ENCODE peak calls at places on chromosome 2, in six cellular contexts. V, K, N, U, J and G are unnamed samples. For H3K27me3 and H3K9me3, the result is how much of the 10 kb centered on the place peaks cover.

GRCh38 chr2:232477751-232478510 is 9.7 kb downstream of the ECEL1 start:
- DNase-seq in V (no peak), K (no peak), N (peak), U (no peak), J (no peak), G (no peak)

GRCh38 chr2:189559579-189560272 is 20.9 kb downstream of the SLC40A1 start:
- DNase-seq in V (no peak), K (no peak), N (no peak), U (no peak), J (no peak), G (no peak)

GRCh38 chr2:218389333-218390150 is 7.5 kb downstream of the SLC11A1 start:
- DNase-seq in V (no peak), K (no peak), N (no peak), U (no peak), J (peak), G (no peak)

GRCh38 chr2:70087703-70088507 is 628 bp downstream of the PCBP1 start:
- DNase-seq in V (peak), K (peak), N (peak), U (peak), J (peak), G (peak)

GRCh38 chr2:234142530-234142929 is 92.0 kb downstream of the SPP2 start:
- DNase-seq in V (no peak), K (no peak), N (no peak), U (no peak), J (no peak), G (no peak)

GRCh38 chr2:205675861-205676516 is 6.3 kb upstream of the NRP2 start:
- DNase-seq in V (no peak), K (peak), N (no peak), U (no peak), J (peak), G (no peak)

GRCh38 chr2:58089081-58089480 is 42.5 kb downstream of the VRK2 start:
- DNase-seq in V (no peak), K (no peak), N (no peak), U (no peak), J (no peak), G (no peak)

GRCh38 chr2:237669628-237670351 is 42.4 kb downstream of the LRRFIP1 start:
- DNase-seq in V (no peak), K (no peak), N (peak), U (peak), J (peak), G (peak)

GRCh38 chr2:115083216-115083615 is 640.8 kb downstream of the DPP10 start:
- DNase-seq in V (no peak), K (peak), N (no peak), U (no peak), J (no peak), G (peak)

GRCh38 chr2:191150451-191151314 is at the start of gene STAT4:
- DNase-seq in V (no peak), K (peak), N (peak), U (peak), J (no peak), G (peak)

GRCh38 chr2:178506101-178506500 is 25.8 kb downstream of the PLEKHA3 start:
- DNase-seq in V (no peak), K (no peak), N (no peak), U (no peak), J (no peak), G (no peak)

GRCh38 chr2:147904051-147904450 is 59.2 kb downstream of the ACVR2A start:
- DNase-seq in V (no peak), K (no peak), N (no peak), U (no peak), J (no peak), G (no peak)

GRCh38 chr2:55232863-55233657 is 572 bp downstream of the RPS27A start:
- DNase-seq in V (peak), K (peak), N (peak), U (peak), J (no peak), G (peak)

GRCh38 chr2:19488009-19488691 is 129.7 kb upstream of the OSR1 start:
- DNase-seq in V (no peak), K (no peak), N (no peak), U (no peak), J (peak), G (peak)

GRCh38 chr2:192194065-192194865 is 468 bp downstream of the TMEFF2 start:
- DNase-seq in V (no peak), K (no peak), N (peak), U (peak), J (no peak), G (no peak)

GRCh38 chr2:192195548-192196418 is 1.1 kb upstream of the TMEFF2 start:
- DNase-seq in V (no peak), K (peak), N (peak), U (peak), J (no peak), G (peak)

GRCh38 chr2:192196451-192197194 is 1.9 kb upstream of the TMEFF2 start:
- DNase-seq in V (no peak), K (peak), N (no peak), U (no peak), J (no peak), G (no peak)

GRCh38 chr2:192197387-192197786 is 2.7 kb upstream of the TMEFF2 start:
- DNase-seq in V (no peak), K (no peak), N (no peak), U (no peak), J (no peak), G (no peak)

DNA sequence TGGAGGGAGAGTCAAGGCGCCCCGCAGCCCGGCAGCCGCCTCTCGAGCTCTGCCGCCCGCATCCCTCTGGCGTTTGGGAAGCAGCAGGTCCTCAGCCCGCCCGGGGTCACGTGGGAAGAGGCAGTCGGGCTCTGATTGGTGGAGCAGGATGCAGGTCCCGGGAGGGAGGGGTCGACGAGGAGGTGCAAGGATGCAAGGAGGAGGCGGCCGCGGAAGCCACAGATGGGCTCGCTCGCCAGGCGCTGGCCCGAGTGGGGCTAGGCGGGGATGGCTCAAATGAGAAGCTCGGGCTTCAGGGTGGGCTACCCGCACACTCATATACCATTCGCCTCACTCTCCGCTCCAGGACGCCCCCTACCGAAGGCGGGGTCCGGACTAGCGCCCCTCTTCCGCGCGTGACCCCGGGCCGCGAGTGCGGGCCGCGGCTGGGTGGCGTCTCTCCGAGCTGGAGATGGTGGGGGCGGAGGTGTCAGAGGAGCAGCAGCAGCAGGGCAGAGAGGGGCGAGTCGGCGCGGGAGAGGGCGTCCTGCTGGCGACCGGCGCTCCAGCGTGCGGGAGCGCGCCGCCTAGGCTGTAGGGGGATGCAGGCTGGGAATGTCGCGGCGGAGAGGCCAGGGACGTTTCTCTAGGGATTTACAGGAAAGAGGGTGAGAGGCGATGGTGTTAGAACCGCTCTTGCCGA is at the start of gene TMEFF2:
- DNase-seq in V (peak), K (peak), N (peak), U (peak), J (peak), G (peak)
- H3K27me3 ChIP-seq in V (under half), K (half or more), N (half or more), U (under half), J (under half), G (under half)

GRCh38 chr2:174878537-174879147 is 114.4 kb upstream of the CHRNA1 start:
- DNase-seq in V (no peak), K (peak), N (no peak), U (no peak), J (no peak), G (peak)
- H3K4me3 ChIP-seq in V (no peak), K (no peak), N (peak), U (no peak), J (no peak), G (peak)

GRCh38 chr2:163997466-163997865 is 261.7 kb upstream of the FIGN start:
- DNase-seq in V (no peak), K (no peak), N (no peak), U (no peak), J (no peak), G (no peak)

GRCh38 chr2:164000171-164000570 is 264.4 kb upstream of the FIGN start:
- DNase-seq in V (no peak), K (no peak), N (no peak), U (no peak), J (no peak), G (peak)
- H3K9me3 ChIP-seq in V (under half), K (under half), N (under half), U (under half), J (under half), G (under half)

DNA sequence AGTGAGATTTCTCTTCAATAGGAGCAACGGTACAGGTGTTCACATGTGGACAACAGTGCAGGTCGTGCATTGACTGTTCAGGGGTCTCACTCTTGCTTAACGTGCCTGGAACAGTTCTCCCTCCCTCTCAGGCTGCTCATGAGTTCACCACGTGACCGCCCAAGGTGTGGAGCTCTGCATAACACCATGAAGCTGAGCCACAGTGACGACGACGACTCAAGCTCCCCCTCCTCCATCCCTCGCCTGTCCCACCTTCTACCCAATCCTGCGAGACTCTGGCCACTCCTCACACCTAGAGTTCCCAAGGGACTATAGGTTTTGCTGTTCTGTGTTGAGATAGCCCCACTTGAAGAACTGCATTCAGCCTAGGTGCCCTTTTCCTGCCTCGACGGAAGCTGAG is 42.8 kb downstream of the STK25 start:
- DNase-seq in V (no peak), K (no peak), N (no peak), U (no peak), J (no peak), G (no peak)
- H3K27me3 ChIP-seq in V (under half), K (under half), N (under half), U (under half), J (under half), G (under half)

DNA sequence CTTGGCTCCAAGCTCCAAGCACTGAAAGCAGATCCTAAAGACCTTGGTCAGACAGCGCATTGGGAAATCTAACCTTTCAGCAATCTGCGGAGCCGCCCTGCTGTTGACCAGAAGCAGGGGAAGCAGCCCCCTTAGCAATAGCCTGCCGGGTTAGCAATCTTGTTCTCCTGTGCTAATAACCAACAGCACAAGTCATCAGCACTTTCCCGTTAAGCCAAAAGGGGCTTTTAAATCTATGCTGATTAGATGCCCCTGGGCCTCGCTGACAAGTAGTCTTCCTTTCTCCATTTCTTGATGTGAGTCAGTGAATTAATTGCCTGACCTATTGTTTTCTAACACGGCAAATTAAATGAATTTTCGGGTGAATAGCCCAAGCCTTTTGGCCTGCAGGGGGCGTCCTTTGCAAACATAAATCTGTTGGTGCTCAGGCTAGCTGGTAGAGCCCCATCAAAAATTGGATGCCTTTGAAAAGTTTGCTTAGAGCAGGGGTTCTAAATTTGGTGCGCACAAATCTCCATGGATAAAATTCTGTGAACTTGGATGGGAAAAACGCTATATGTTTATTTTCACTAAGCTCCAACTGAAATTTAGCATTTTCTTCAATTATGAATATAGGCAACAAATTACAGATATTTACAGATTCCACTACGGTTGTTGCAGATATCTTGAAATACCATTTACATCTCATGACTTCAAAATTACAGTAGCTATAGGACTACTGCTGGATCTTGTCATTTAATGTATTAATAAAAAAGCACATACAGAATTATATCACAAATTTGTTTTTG is 24.7 kb downstream of the MAIP1 start:
- DNase-seq in V (peak), K (peak), N (peak), U (peak), J (peak), G (peak)
- H3K4me3 ChIP-seq in V (no peak), K (peak), N (no peak), U (peak), J (peak), G (no peak)

DNA sequence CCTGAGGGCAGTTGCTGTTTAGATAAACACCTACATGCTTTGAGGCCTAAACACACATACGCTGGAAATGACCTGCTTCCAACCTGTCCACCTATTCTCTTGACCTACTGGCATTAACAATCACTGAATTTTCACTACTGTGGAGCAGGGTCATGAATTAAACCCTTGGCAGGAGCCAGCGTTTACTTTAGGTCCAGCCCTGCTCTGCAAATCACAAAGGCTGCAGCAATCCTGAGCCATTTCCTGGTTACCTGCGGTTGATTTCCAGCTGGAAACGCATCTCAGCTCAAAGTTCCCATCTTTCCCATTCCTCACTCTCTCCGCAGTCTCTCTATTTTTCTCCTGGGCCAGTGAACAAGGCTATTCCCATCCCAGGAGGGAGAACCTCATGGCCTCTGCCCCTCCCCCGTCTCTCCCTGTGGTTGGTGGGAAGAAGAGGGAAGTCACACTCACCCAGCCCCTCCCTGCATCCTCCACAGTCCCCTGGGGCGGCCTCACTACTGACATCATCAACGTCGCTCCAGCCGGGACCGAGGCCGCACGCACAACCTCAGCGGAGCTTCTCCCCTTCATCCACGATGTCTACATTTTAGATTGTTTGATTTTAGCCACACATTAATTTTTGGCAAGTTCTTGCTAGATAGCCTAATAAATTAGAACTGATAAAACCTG is 84.5 kb upstream of the SNTG2 start:
- DNase-seq in V (peak), K (peak), N (peak), U (no peak), J (no peak), G (no peak)
- H3K9me3 ChIP-seq in V (under half), K (under half), N (under half), U (under half), J (under half), G (under half)

DNA sequence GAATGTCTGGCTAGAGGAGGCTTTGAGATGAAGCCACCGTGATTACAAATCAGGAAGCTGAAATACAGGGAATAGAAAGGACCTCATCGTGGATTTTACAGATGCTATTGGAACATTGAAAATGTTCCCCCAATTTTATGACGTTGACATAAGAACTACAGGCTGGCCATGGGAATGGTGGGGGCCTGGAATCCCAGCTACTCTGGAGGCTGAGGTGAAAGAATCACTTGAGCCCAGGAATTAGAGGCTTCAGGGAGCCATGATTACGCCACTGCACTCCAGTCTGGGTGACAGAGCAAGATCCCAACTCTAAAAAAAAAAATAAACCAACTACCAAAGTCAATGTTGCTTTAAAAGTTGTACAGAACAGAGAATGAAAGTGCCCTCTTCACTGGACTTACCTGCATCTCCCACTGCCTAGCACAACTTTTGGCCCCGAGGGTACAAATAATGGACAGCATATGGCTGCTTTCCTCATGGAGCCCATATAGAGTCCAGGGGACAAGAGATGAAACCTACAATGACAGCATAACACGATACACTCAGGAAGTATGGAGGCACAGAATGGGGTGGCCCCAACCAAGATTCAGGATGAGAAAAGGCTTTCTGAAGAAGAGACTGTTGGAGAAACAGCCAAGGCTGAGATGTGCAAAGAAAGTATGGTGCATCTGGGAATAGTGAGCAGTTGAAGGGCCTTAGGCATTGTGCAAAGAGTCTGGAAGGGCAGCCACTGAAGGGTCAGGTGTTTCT is 254.8 kb downstream of the MYCN start:
- DNase-seq in V (no peak), K (no peak), N (no peak), U (no peak), J (no peak), G (no peak)
- H3K27me3 ChIP-seq in V (under half), K (under half), N (under half), U (under half), J (under half), G (under half)

GRCh38 chr2:213015387-213016165 is 135.8 kb downstream of the IKZF2 start:
- DNase-seq in V (no peak), K (no peak), N (no peak), U (no peak), J (no peak), G (no peak)
- H3K4me3 ChIP-seq in V (no peak), K (no peak), N (no peak), U (no peak), J (no peak), G (no peak)

GRCh38 chr2:8953525-8953924 is 50.0 kb downstream of the MBOAT2 start:
- DNase-seq in V (no peak), K (no peak), N (no peak), U (no peak), J (no peak), G (no peak)
- H3K9me3 ChIP-seq in V (under half), K (under half), N (under half), U (under half), J (under half), G (under half)

DNA sequence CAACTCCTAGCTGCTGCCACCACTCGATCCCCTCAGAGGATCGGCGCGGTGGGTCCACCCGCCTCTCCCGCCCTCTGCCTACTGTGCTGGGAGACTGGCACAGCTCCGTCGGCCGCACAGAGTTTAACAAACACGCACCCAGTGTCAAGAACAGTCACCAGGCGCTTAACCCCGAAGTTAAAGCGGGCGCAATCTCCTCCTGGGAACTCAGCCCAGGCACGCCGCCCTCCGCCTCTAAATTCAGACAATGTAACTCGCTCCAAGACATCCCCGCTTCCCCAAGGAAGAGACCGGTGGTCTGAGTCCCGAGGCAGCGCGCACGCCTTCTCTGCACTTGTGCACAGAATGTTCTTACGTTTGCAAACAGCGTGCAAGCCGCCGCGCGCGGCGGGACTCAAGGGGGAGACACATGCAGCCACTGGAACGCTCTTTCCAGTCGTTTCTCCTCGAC is 533 bp downstream of the CXCR4 start:
- DNase-seq in V (peak), K (peak), N (peak), U (peak), J (no peak), G (peak)
- H3K27me3 ChIP-seq in V (under half), K (under half), N (under half), U (under half), J (under half), G (half or more)